ENCODE peak calls at places on chromosome X, in seven cellular contexts. M, C, Z, L, B, E and V are unnamed samples. For H3K27me3 and H3K9me3, the result is how much of the 10 kb centered on the place peaks cover.

GRCh38 chrX:71623714-71624113 is 5.4 kb upstream of the CXCR3 start:
- DNase-seq in L (peak), Z (no peak), B (no peak), M (no peak), E (peak), C (no peak), V (peak)

GRCh38 chrX:135086197-135086854 is 34.0 kb downstream of the ETDB start:
- DNase-seq in C (no peak), L (peak), E (no peak), M (peak), Z (no peak), B (peak), V (peak)

GRCh38 chrX:116596010-116596409 is 133.2 kb upstream of the CT83 start:
- DNase-seq in B (no peak), L (no peak), C (no peak), E (no peak), M (no peak), Z (no peak), V (no peak)

GRCh38 chrX:116930311-116930710 is 467.5 kb upstream of the CT83 start:
- DNase-seq in E (no peak), M (no peak), C (no peak), Z (no peak), B (no peak), L (no peak), V (no peak)

GRCh38 chrX:80812176-80812575 is 2.5 kb upstream of the BRWD3 start:
- DNase-seq in L (peak), C (no peak), E (no peak), M (peak), Z (peak), B (peak), V (peak)

GRCh38 chrX:45621356-45622041 is 420.8 kb upstream of the DIPK2B start:
- DNase-seq in L (no peak), B (no peak), M (peak), Z (no peak), E (no peak), C (no peak), V (no peak)

GRCh38 chrX:18290200-18290599 is 64.3 kb downstream of the SCML2 start:
- DNase-seq in Z (no peak), B (no peak), C (no peak), M (no peak), L (no peak), E (no peak), V (no peak)

GRCh38 chrX:10972731-10973130 is 138.4 kb upstream of the HCCS start:
- DNase-seq in E (no peak), C (no peak), M (peak), B (no peak), Z (no peak), L (no peak), V (no peak)

GRCh38 chrX:124737771-124738170 is 391.4 kb downstream of the SH2D1A start:
- DNase-seq in L (no peak), E (no peak), C (no peak), B (no peak), Z (no peak), M (no peak), V (no peak)

GRCh38 chrX:138001219-138001618 is 435.3 kb downstream of the ZIC3 start:
- DNase-seq in L (no peak), B (no peak), M (no peak), C (no peak), E (no peak), Z (no peak), V (no peak)

GRCh38 chrX:154436597-154437397 is at the start of gene GDI1:
- DNase-seq in E (peak), M (peak), B (peak), Z (peak), C (peak), L (peak), V (peak)

GRCh38 chrX:14872355-14872754 is 514 bp downstream of the FANCB start:
- DNase-seq in Z (no peak), C (no peak), M (no peak), E (no peak), L (no peak), B (no peak), V (no peak)

GRCh38 chrX:148928803-148929202 is 428.4 kb downstream of the AFF2 start:
- DNase-seq in B (no peak), Z (no peak), M (peak), E (no peak), L (no peak), C (no peak), V (no peak)

GRCh38 chrX:85345523-85345922 is 33.9 kb downstream of the POF1B start:
- DNase-seq in M (no peak), C (no peak), B (no peak), L (no peak), Z (no peak), E (no peak), V (no peak)

GRCh38 chrX:101931104-101931493 is 728 bp downstream of the ZMAT1 start:
- DNase-seq in B (no peak), M (no peak), C (no peak), Z (no peak), L (no peak), E (no peak), V (no peak)

GRCh38 chrX:54473993-54474859 is 21.8 kb downstream of the FGD1 start:
- DNase-seq in M (no peak), Z (no peak), B (no peak), E (no peak), C (no peak), L (no peak), V (no peak)

GRCh38 chrX:103464071-103464773 is 55.1 kb downstream of the RAB40A start:
- DNase-seq in L (peak), Z (peak), M (peak), C (no peak), E (no peak), B (peak), V (peak)

GRCh38 chrX:134377537-134377936 is 82.4 kb upstream of the HPRT1 start:
- DNase-seq in L (no peak), C (no peak), M (peak), Z (no peak), B (peak), E (no peak), V (no peak)

GRCh38 chrX:33211356-33212254 is at the start of gene DMD:
- DNase-seq in L (peak), M (peak), B (no peak), E (no peak), Z (peak), C (peak), V (no peak)
- H3K4me3 ChIP-seq in L (no peak), M (peak), B (no peak), E (peak), Z (peak), C (peak), V (no peak)

DNA sequence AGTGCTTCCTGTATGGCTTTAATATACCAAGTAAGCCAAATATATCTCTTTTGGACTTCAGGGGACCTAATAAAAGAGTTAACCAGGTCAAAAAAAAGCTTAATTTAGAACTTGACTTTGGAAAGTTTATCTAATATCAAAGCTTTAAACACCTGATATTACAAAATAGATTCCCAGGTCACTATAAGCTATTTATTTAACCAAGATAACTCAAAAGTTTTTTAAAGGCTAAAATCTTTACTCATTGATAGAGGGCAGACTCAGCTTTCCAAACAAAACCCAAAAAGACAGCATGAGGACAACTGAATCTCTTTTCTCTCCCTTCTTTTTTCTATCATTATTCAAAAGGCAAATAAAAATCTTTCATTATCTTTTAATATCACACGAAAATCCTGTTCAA is 19.5 kb downstream of the NUDT11 start:
- DNase-seq in M (no peak), E (no peak), C (no peak), Z (no peak), B (no peak), L (no peak), V (no peak)
- H3K27me3 ChIP-seq in M (under half), E (under half), C (under half), Z (under half), B (under half), L (under half), V (under half)

GRCh38 chrX:151708821-151709220 is 7.0 kb upstream of the FATE1 start:
- DNase-seq in E (no peak), M (no peak), Z (no peak), L (no peak), C (no peak), B (no peak), V (no peak)
- H3K9me3 ChIP-seq in E (under half), M (under half), Z (under half), L (under half), C (under half), B (under half), V (under half)

DNA sequence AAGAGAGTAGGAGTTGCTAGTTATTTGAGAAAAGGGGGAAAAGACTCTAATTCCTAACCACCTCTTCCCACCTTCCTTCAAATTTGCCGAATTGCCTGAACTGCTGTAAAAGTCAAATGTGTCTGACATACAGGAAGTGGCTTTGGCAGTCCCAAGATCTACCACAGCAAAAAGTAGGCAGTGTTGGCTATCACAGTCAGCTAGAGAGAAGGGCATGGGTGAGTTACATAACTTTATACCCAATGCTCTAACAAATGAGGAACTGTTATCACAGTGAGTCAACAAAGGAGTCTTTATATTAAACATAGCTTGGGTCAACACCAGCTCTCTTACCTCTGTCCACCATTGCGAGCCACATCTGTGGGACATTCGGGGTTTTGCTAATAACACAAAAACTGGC is 2.4 kb upstream of the MBNL3 start:
- DNase-seq in E (no peak), B (peak), C (no peak), L (peak), Z (no peak), M (no peak), V (peak)
- H3K4me3 ChIP-seq in E (peak), B (peak), C (no peak), L (no peak), Z (no peak), M (no peak), V (peak)

GRCh38 chrX:108435261-108435660 is 3.0 kb downstream of the COL4A6 start:
- DNase-seq in E (no peak), L (no peak), B (no peak), Z (no peak), C (no peak), M (no peak), V (no peak)
- H3K27me3 ChIP-seq in E (under half), L (under half), B (under half), Z (under half), C (under half), M (under half), V (under half)

GRCh38 chrX:39283239-39283638 is 482.0 kb downstream of the MID1IP1 start:
- DNase-seq in Z (no peak), C (no peak), M (no peak), L (no peak), E (no peak), B (no peak), V (no peak)
- H3K9me3 ChIP-seq in Z (under half), C (under half), M (under half), L (under half), E (under half), B (under half), V (under half)

GRCh38 chrX:129777218-129777768 is 2.5 kb upstream of the SASH3 start:
- DNase-seq in C (no peak), B (peak), L (peak), Z (peak), M (no peak), E (no peak), V (peak)
- H3K4me3 ChIP-seq in C (no peak), B (peak), L (no peak), Z (no peak), M (no peak), E (peak), V (peak)

DNA sequence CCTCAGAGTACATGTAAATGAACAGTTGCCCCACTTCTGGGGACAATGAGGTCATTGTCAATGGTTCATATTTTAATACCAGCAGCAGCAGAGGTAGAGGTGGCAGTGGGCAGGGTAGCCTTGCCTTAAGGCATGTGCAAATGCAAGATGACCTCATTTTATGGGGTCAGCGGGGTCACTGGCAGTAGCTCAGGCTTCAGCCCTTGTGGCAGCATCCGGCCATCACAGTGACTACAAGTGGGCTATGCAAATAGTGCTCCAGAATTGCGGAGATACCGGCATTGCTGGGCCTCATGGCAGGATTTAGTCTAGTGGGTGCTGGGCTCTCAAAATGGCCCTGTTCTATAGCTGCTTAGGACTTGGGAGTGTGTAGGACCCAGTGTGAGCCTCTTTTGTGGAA is 144.7 kb downstream of the FAM47A start:
- DNase-seq in Z (no peak), E (no peak), B (no peak), M (no peak), L (no peak), C (no peak), V (no peak)
- H3K27me3 ChIP-seq in Z (under half), E (under half), B (under half), M (under half), L (under half), C (under half), V (under half)

GRCh38 chrX:794311-794710 is 163.7 kb downstream of the SHOX start:
- DNase-seq in E (no peak), C (no peak), B (no peak), M (no peak), Z (no peak), L (no peak), V (no peak)

DNA sequence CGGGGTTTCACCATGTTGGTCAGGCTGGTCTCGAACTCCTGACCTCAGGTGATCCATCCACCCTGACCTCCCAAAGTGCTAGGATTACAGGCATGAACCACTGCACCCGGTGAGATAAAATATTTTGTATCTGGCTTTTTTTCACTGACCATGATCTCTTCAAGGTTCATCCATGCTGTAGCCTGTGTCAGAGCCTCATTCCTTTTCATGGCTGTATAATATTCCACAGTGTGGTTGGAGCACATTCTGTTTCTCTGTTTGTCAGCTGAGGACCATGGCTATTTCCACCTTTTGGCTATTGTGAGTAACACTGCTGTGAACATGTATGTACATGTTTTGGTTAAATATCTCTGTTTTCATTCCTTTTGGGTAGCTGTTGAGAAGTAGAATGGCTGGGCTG is 169.2 kb downstream of the SHOX start:
- DNase-seq in M (no peak), E (no peak), C (no peak), B (no peak), L (no peak), Z (no peak), V (no peak)
- H3K9me3 ChIP-seq in M (under half), E (under half), C (under half), B (under half), L (under half), Z (under half), V (under half)